ENCODE peak calls at places on chromosomes 5 and 9, in seven cellular contexts. E, Y, V, T, I, S and U are unnamed samples.

GRCh38 chr9:96067004-96067403 is 191.5 kb downstream of the ERCC6L2 start:
- DNase-seq in E (no peak), Y (peak), V (no peak), T (peak), I (no peak), S (no peak), U (peak)

GRCh38 chr5:157816682-157817268 is 42.2 kb downstream of the CLINT1 start:
- DNase-seq in E (no peak), Y (no peak), V (no peak), T (no peak), I (no peak), S (peak), U (no peak)

GRCh38 chr9:942805-943580 is 33.5 kb upstream of the DMRT3 start:
- DNase-seq in E (no peak), Y (no peak), V (no peak), T (no peak), I (no peak), S (no peak), U (no peak)

GRCh38 chr9:32884482-32884881 is 101.1 kb downstream of the TMEM215 start:
- DNase-seq in E (no peak), Y (no peak), V (no peak), T (no peak), I (no peak), S (no peak), U (no peak)

GRCh38 chr9:3498691-3499090 is 27.1 kb downstream of the RFX3 start:
- DNase-seq in E (no peak), Y (no peak), V (no peak), T (no peak), I (no peak), S (no peak), U (no peak)

GRCh38 chr5:176638437-176638836 is 8.0 kb downstream of the EIF4E1B start:
- DNase-seq in E (no peak), Y (no peak), V (no peak), T (no peak), I (no peak), S (no peak), U (no peak)

GRCh38 chr5:19709403-19709802 is 278.6 kb downstream of the CDH18 start:
- DNase-seq in E (no peak), Y (no peak), V (no peak), T (no peak), I (no peak), S (no peak), U (no peak)

GRCh38 chr5:82758881-82759280 is 318.3 kb downstream of the TMEM167A start:
- DNase-seq in E (no peak), Y (peak), V (no peak), T (no peak), I (no peak), S (no peak), U (no peak)

GRCh38 chr5:137856916-137857862 is 10.5 kb upstream of the MYOT start:
- DNase-seq in E (no peak), Y (no peak), V (no peak), T (no peak), I (no peak), S (no peak), U (no peak)

GRCh38 chr9:106675780-106676179 is 187.2 kb upstream of the ZNF462 start:
- DNase-seq in E (no peak), Y (no peak), V (no peak), T (no peak), I (no peak), S (no peak), U (no peak)

GRCh38 chr5:78521455-78521854 is 127.1 kb downstream of the LHFPL2 start:
- DNase-seq in E (no peak), Y (no peak), V (no peak), T (no peak), I (no peak), S (no peak), U (no peak)

GRCh38 chr5:97131139-97131710 is 11.2 kb downstream of the LIX1 start:
- DNase-seq in E (no peak), Y (no peak), V (no peak), T (no peak), I (no peak), S (no peak), U (no peak)

GRCh38 chr9:113307401-113307975 is 4.3 kb upstream of the RNF183 start:
- DNase-seq in E (no peak), Y (peak), V (no peak), T (no peak), I (no peak), S (no peak), U (no peak)

GRCh38 chr5:152532714-152533113 is 127.6 kb upstream of the NMUR2 start:
- DNase-seq in E (no peak), Y (no peak), V (no peak), T (no peak), I (no peak), S (peak), U (no peak)

GRCh38 chr9:82488319-82488701 is 499.7 kb downstream of the SPATA31D1 start:
- DNase-seq in E (no peak), Y (no peak), V (no peak), T (no peak), I (no peak), S (no peak), U (no peak)

GRCh38 chr5:146291421-146292074 is 47.1 kb upstream of the POU4F3 start:
- DNase-seq in E (no peak), Y (no peak), V (no peak), T (no peak), I (no peak), S (peak), U (no peak)

GRCh38 chr9:129697956-129698757 is 32.7 kb downstream of the PRRX2 start:
- DNase-seq in E (no peak), Y (peak), V (no peak), T (no peak), I (peak), S (no peak), U (no peak)

DNA sequence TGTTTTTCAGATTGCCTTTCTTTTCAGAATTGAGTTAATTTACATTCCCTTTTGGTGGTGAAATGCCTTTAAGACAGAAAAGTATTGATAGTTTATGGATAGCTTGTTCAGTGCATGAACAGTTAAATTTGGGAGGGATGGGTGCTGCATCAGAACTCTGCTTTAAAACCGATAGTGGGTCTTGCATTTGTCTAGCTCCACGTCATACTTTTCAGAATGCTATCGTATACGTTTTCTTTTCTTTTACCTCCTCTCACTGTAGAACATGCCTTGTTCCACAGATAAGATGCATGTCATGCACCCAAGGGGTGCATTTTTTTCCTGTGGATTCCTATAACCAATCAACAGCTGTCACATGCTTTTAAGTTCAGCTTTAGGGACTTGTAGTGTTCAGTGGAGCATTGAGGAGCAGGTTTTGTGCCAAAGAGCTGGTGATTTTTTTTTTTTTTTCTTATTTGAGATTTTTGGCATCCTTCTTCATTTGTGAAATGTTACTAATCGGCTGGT is 2.3 kb downstream of the SLC44A1 start:
- DNase-seq in E (no peak), Y (peak), V (no peak), T (no peak), I (no peak), S (no peak), U (no peak)
- TF ChIP-seq POLR2A in E (no peak), Y (peak), V (no peak), T (no peak), I (no peak), S (no peak), U (no peak)

GRCh38 chr9:136131629-136132499 is 13.2 kb upstream of the TMEM250 start:
- DNase-seq in E (no peak), Y (no peak), V (no peak), T (no peak), I (no peak), S (no peak), U (no peak)

GRCh38 chr9:136135326-136136126 is 16.9 kb upstream of the TMEM250 start:
- DNase-seq in E (no peak), Y (no peak), V (no peak), T (peak), I (no peak), S (no peak), U (no peak)

GRCh38 chr9:136133959-136134484 is 15.3 kb upstream of the TMEM250 start:
- DNase-seq in E (no peak), Y (no peak), V (no peak), T (peak), I (no peak), S (no peak), U (no peak)

GRCh38 chr9:136132500-136133050 is 13.9 kb upstream of the TMEM250 start:
- DNase-seq in E (no peak), Y (no peak), V (no peak), T (peak), I (no peak), S (no peak), U (no peak)

GRCh38 chr9:136133191-136133958 is 14.7 kb upstream of the TMEM250 start:
- DNase-seq in E (no peak), Y (peak), V (no peak), T (peak), I (no peak), S (no peak), U (no peak)
- H3K4me3 ChIP-seq in E (peak), Y (no peak), V (no peak), T (no peak), I (peak), S (peak), U (peak)

GRCh38 chr5:127302509-127302908 is 11.9 kb downstream of the MEGF10 start:
- DNase-seq in E (no peak), Y (no peak), V (no peak), T (no peak), I (no peak), S (no peak), U (no peak)
- TF ChIP-seq POLR2A in E (no peak), Y (no peak), V (no peak), T (no peak), I (no peak), S (no peak), U (no peak)

GRCh38 chr9:37412431-37413151 is 9.9 kb upstream of the GRHPR start:
- DNase-seq in E (no peak), Y (no peak), V (no peak), T (no peak), I (no peak), S (no peak), U (no peak)

GRCh38 chr9:37417252-37417803 is 5.2 kb upstream of the GRHPR start:
- DNase-seq in E (no peak), Y (no peak), V (no peak), T (no peak), I (no peak), S (no peak), U (no peak)

GRCh38 chr9:37413311-37413710 is 9.2 kb upstream of the GRHPR start:
- DNase-seq in E (no peak), Y (no peak), V (no peak), T (no peak), I (no peak), S (no peak), U (no peak)

GRCh38 chr9:37414503-37414943 is 8.0 kb upstream of the GRHPR start:
- DNase-seq in E (no peak), Y (no peak), V (no peak), T (peak), I (no peak), S (no peak), U (no peak)

GRCh38 chr9:37415011-37415719 is 7.3 kb upstream of the GRHPR start:
- DNase-seq in E (peak), Y (peak), V (peak), T (no peak), I (peak), S (peak), U (peak)
- H3K4me3 ChIP-seq in E (no peak), Y (no peak), V (no peak), T (no peak), I (no peak), S (no peak), U (no peak)

GRCh38 chr9:122331523-122331927 is 39.3 kb upstream of the PTGS1 start:
- DNase-seq in E (no peak), Y (no peak), V (no peak), T (no peak), I (no peak), S (no peak), U (no peak)
- TF ChIP-seq POLR2A in E (no peak), Y (no peak), V (no peak), T (no peak), I (no peak), S (no peak), U (no peak)

GRCh38 chr5:32710335-32710858 is 724 bp upstream of the NPR3 start:
- DNase-seq in E (no peak), Y (peak), V (peak), T (peak), I (peak), S (peak), U (peak)
- H3K4me3 ChIP-seq in E (peak), Y (peak), V (peak), T (peak), I (peak), S (peak), U (peak)

DNA sequence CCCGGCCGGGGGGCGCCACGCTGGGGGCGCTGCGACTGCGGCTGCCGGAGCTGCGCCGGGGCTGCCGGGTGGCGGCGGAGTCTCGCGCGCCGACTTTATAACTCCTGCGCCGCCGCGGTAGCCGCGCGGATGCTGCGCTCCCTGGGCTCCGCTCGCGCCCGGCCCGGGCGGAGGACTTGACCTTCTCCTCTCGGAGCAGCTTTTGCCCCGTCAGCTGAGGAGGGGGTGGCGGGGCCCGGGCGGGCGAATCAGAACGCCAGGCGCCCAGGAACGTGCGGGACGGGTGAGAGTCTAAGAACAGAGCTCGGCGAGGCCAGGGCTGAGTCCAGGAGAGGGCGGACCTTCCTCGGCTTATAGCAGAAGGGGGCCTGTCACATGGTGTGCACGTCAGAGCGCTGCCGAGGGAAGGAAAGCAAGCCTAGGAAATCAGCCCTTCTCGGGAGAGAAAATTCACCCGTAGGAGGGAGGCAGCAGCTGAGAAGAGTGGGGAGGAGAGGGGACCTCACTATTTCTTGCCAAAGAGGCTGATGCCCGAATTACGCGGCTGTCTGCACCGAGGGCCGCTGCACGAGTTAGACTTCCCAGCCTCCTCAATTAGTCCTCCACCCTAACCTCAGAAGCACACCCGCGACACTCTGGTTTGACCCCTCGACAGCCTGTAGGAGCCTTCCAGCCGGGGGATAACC is at the start of gene FOXD1:
- DNase-seq in E (peak), Y (peak), V (peak), T (peak), I (peak), S (peak), U (peak)
- TF ChIP-seq POLR2A in E (no peak), Y (no peak), V (peak), T (no peak), I (no peak), S (peak), U (no peak)

DNA sequence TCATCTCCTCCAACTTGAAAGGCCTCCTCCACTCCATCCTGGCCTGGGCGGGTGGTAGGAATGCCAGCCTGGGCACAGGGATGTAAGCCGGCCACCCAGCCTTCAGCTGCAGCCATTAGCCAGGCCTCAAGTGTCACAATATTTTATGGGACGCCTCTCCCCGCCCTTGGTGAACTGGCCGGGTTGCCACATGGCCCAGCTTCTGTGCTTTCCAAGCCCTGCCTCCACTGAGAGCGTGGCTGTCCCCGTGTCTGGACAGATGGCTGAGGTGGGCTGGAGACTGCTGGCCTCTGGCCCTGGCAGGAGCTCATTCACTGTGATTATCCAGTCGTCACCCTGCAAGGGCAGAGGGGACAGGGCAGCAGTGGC is 70.6 kb downstream of the GADD45G start:
- DNase-seq in E (peak), Y (no peak), V (no peak), T (no peak), I (no peak), S (no peak), U (no peak)
- H3K4me3 ChIP-seq in E (no peak), Y (no peak), V (no peak), T (no peak), I (no peak), S (no peak), U (no peak)

GRCh38 chr9:69955536-69956355 is 87.9 kb upstream of the MAMDC2 start:
- DNase-seq in E (no peak), Y (peak), V (no peak), T (peak), I (no peak), S (no peak), U (no peak)

GRCh38 chr9:69946800-69947437 is 96.7 kb upstream of the MAMDC2 start:
- DNase-seq in E (no peak), Y (no peak), V (no peak), T (no peak), I (no peak), S (peak), U (no peak)

GRCh38 chr9:69949396-69949795 is 94.3 kb upstream of the MAMDC2 start:
- DNase-seq in E (no peak), Y (no peak), V (peak), T (no peak), I (no peak), S (no peak), U (no peak)

GRCh38 chr9:69945671-69946141 is 97.9 kb upstream of the MAMDC2 start:
- DNase-seq in E (no peak), Y (no peak), V (peak), T (no peak), I (peak), S (peak), U (peak)

DNA sequence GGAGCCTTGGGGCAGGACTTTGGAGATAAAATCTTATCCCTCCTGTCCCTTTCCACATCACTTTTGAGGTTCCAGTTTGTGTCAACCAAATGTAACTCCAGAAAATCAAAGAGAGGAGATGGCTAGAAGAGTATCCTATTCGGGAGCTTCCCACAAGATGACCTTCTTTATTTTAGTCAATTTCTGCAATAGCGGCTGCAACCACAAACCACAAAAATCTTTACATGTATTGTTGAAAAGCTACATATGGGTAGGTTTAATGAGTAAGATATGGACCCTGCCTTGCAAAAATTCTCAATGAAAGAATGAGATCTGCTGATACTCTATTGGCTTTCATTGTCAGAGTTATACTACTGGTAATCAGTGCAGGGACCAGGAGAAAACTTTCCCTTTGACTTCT is 92.2 kb upstream of the MAMDC2 start:
- DNase-seq in E (no peak), Y (no peak), V (no peak), T (no peak), I (no peak), S (no peak), U (no peak)
- TF ChIP-seq POLR2A in E (no peak), Y (no peak), V (no peak), T (no peak), I (no peak), S (no peak), U (no peak)